ENCODE peak calls at places on chromosomes 13 and 19, in four cellular contexts. G is Peyer's patch, Y is esophagus squamous epithelium, N is cardiac fibroblast. J is an unnamed sample.

GRCh38 chr13:42525035-42525504 is 48.9 kb upstream of the TNFSF11 start:
- DNase-seq in G (no peak), Y (no peak), N (peak), J (no peak)

GRCh38 chr19:19261350-19262189 is 11.5 kb downstream of the TM6SF2 start:
- DNase-seq in G (no peak), Y (no peak), N (no peak), J (no peak)

GRCh38 chr13:101925731-101926130 is 473.3 kb downstream of the ITGBL1 start:
- DNase-seq in G (no peak), Y (no peak), N (no peak), J (no peak)

GRCh38 chr19:39558623-39559117 is 18.7 kb upstream of the EID2 start:
- DNase-seq in G (no peak), Y (no peak), N (no peak), J (no peak)

GRCh38 chr13:38590230-38590629 is 96.6 kb upstream of the FREM2 start:
- DNase-seq in G (no peak), Y (no peak), N (no peak), J (no peak)

GRCh38 chr19:45742969-45743368 is 9.7 kb downstream of the MEIOSIN start:
- DNase-seq in G (no peak), Y (no peak), N (no peak), J (no peak)

GRCh38 chr13:94968040-94968756 is 255.9 kb upstream of the SOX21 start:
- DNase-seq in G (no peak), Y (no peak), N (no peak), J (peak)

GRCh38 chr13:39967199-39967959 is 311.9 kb downstream of the COG6 start:
- DNase-seq in G (no peak), Y (no peak), N (no peak), J (no peak)

GRCh38 chr13:27981006-27981708 is 7.3 kb downstream of the URAD start:
- DNase-seq in G (peak), Y (no peak), N (no peak), J (no peak)

GRCh38 chr13:27242642-27243185 is 8.6 kb upstream of the RPL21 start:
- DNase-seq in G (no peak), Y (no peak), N (no peak), J (no peak)

GRCh38 chr13:31234729-31235128 is 35.0 kb downstream of the B3GLCT start:
- DNase-seq in G (no peak), Y (no peak), N (peak), J (peak)

GRCh38 chr13:107866666-107867623 is 348.4 kb downstream of the LIG4 start:
- DNase-seq in G (no peak), Y (no peak), N (peak), J (peak)

GRCh38 chr19:14530005-14530348 is 583 bp downstream of the TECR start:
- DNase-seq in G (peak), Y (no peak), N (no peak), J (no peak)

GRCh38 chr19:55082023-55082851 is 6.6 kb downstream of the EPS8L1 start:
- DNase-seq in G (no peak), Y (no peak), N (peak), J (peak)

GRCh38 chr19:16825312-16826168 is 3.7 kb upstream of the SIN3B start:
- DNase-seq in G (peak), Y (no peak), N (peak), J (peak)

GRCh38 chr13:110187501-110188161 is 119.3 kb downstream of the COL4A1 start:
- DNase-seq in G (no peak), Y (no peak), N (peak), J (peak)

GRCh38 chr19:38549061-38549460 is 68.7 kb downstream of the MAP4K1 start:
- DNase-seq in G (no peak), Y (no peak), N (no peak), J (no peak)

GRCh38 chr13:34931572-34931971 is 10.5 kb upstream of the NBEA start:
- DNase-seq in G (no peak), Y (no peak), N (peak), J (no peak)

GRCh38 chr13:67175836-67176235 is 54.3 kb downstream of the PCDH9 start:
- DNase-seq in G (no peak), Y (no peak), N (no peak), J (peak)

GRCh38 chr19:28913626-28914025 is 299.3 kb downstream of the UQCRFS1 start:
- DNase-seq in G (no peak), Y (no peak), N (no peak), J (no peak)

GRCh38 chr19:57664269-57665127 is 4.2 kb upstream of the ZSCAN4 start:
- DNase-seq in G (peak), Y (no peak), N (peak), J (peak)

GRCh38 chr13:86282450-86282849 is 483.2 kb upstream of the SLITRK6 start:
- DNase-seq in G (no peak), Y (no peak), N (no peak), J (no peak)

GRCh38 chr13:106529415-106530208 is 5.8 kb downstream of the EFNB2 start:
- DNase-seq in G (no peak), Y (no peak), N (no peak), J (no peak)

GRCh38 chr13:44574466-44574855 is 1.7 kb downstream of the TSC22D1 start:
- DNase-seq in G (no peak), Y (no peak), N (no peak), J (no peak)

GRCh38 chr19:48351341-48351752 is 12.4 kb downstream of the TMEM143 start:
- DNase-seq in G (peak), Y (no peak), N (peak), J (peak)

GRCh38 chr13:63691474-63691873 is 2275.8 kb upstream of the PCDH20 start:
- DNase-seq in G (no peak), Y (no peak), N (no peak), J (no peak)

GRCh38 chr19:45322311-45322710 is 364 bp downstream of the CKM start:
- DNase-seq in G (no peak), Y (no peak), N (no peak), J (no peak)

GRCh38 chr19:12774588-12775555 is at the start of gene HOOK2:
- DNase-seq in G (peak), Y (peak), N (no peak), J (no peak)

GRCh38 chr19:7251502-7251901 is 42.7 kb downstream of the INSR start:
- DNase-seq in G (no peak), Y (no peak), N (no peak), J (no peak)

GRCh38 chr19:49019242-49019932 is 2.5 kb upstream of the LHB start:
- DNase-seq in G (peak), Y (no peak), N (peak), J (peak)

GRCh38 chr13:80039000-80039399 is 301.9 kb downstream of the SPRY2 start:
- DNase-seq in G (no peak), Y (no peak), N (no peak), J (no peak)

GRCh38 chr19:42176649-42176989 is 40.9 kb downstream of the DEDD2 start:
- DNase-seq in G (peak), Y (no peak), N (no peak), J (no peak)

GRCh38 chr19:42179501-42179817 is 38.0 kb downstream of the DEDD2 start:
- DNase-seq in G (no peak), Y (no peak), N (no peak), J (no peak)

GRCh38 chr19:42177686-42178019 is 39.8 kb downstream of the DEDD2 start:
- DNase-seq in G (no peak), Y (no peak), N (no peak), J (no peak)

GRCh38 chr19:42176990-42177685 is 40.3 kb downstream of the DEDD2 start:
- DNase-seq in G (peak), Y (no peak), N (peak), J (peak)

GRCh38 chr19:42178791-42179500 is 38.5 kb downstream of the DEDD2 start:
- DNase-seq in G (no peak), Y (no peak), N (no peak), J (peak)
- TF ChIP-seq CTCF in G (peak), Y (no peak), N (peak), J (peak)

GRCh38 chr13:23876265-23876664 is 12.9 kb downstream of the MIPEP start:
- DNase-seq in G (peak), Y (no peak), N (peak), J (peak)
- TF ChIP-seq CTCF in G (peak), Y (peak), N (peak), J (peak)

GRCh38 chr13:23922005-23922932 is 25.0 kb upstream of the C1QTNF9B start:
- DNase-seq in G (no peak), Y (no peak), N (no peak), J (no peak)

GRCh38 chr13:23915308-23915707 is 18.0 kb upstream of the C1QTNF9B start:
- DNase-seq in G (no peak), Y (no peak), N (no peak), J (no peak)

GRCh38 chr13:23921451-23921888 is 24.2 kb upstream of the C1QTNF9B start:
- DNase-seq in G (no peak), Y (no peak), N (peak), J (peak)

GRCh38 chr13:23919006-23919405 is 21.7 kb upstream of the C1QTNF9B start:
- DNase-seq in G (no peak), Y (no peak), N (no peak), J (no peak)

GRCh38 chr13:23918208-23918607 is 20.9 kb upstream of the C1QTNF9B start:
- DNase-seq in G (no peak), Y (no peak), N (peak), J (no peak)
- TF ChIP-seq CTCF in G (no peak), Y (no peak), N (no peak), J (no peak)

GRCh38 chr19:4414800-4415251 is 12.4 kb downstream of the CHAF1A start:
- DNase-seq in G (no peak), Y (no peak), N (no peak), J (peak)
- TF ChIP-seq CTCF in G (no peak), Y (no peak), N (no peak), J (no peak)

GRCh38 chr13:33441015-33441414 is 155.5 kb upstream of the STARD13 start:
- DNase-seq in G (no peak), Y (no peak), N (peak), J (peak)
- TF ChIP-seq CTCF in G (no peak), Y (peak), N (peak), J (peak)

GRCh38 chr13:70938462-70938861 is 830.2 kb upstream of the KLHL1 start:
- DNase-seq in G (no peak), Y (no peak), N (no peak), J (no peak)
- TF ChIP-seq CTCF in G (no peak), Y (no peak), N (no peak), J (no peak)

GRCh38 chr19:43662487-43662886 is 7.5 kb downstream of the PLAUR start:
- DNase-seq in G (no peak), Y (no peak), N (peak), J (peak)
- TF ChIP-seq CTCF in G (no peak), Y (peak), N (peak), J (peak)

GRCh38 chr19:2110822-2111221 is 14.1 kb downstream of the IZUMO4 start:
- DNase-seq in G (no peak), Y (no peak), N (no peak), J (no peak)
- TF ChIP-seq CTCF in G (no peak), Y (no peak), N (no peak), J (peak)

J was measured in A673.